ENCODE peak calls at places on chromosome 15, in nine cellular contexts. I, P, X, A, O, H, F, Z and Y are unnamed samples.

GRCh38 chr15:90074916-90075315 is 27.4 kb downstream of the IDH2 start:
- DNase-seq in I (no peak), P (no peak), X (no peak), A (no peak), O (no peak), H (no peak), F (no peak), Z (no peak), Y (no peak)

GRCh38 chr15:48940508-48940907 is 23.2 kb downstream of the SHC4 start:
- DNase-seq in I (no peak), P (no peak), X (no peak), A (no peak), O (no peak), H (no peak), F (no peak), Z (no peak), Y (peak)

GRCh38 chr15:72365844-72366243 is 10.0 kb downstream of the HEXA start:
- DNase-seq in I (peak), P (no peak), X (no peak), A (no peak), O (peak), H (no peak), F (no peak), Z (no peak), Y (no peak)

GRCh38 chr15:33201376-33202189 is 7.1 kb upstream of the FMN1 start:
- DNase-seq in I (peak), P (peak), X (peak), A (no peak), O (peak), H (no peak), F (peak), Z (peak), Y (peak)

GRCh38 chr15:83206971-83207621 is 527 bp downstream of the HDGFL3 start:
- DNase-seq in I (peak), P (peak), X (peak), A (peak), O (peak), H (peak), F (peak), Z (peak), Y (peak)

GRCh38 chr15:43625086-43625485 is 6.5 kb upstream of the STRC start:
- DNase-seq in I (no peak), P (no peak), X (no peak), A (no peak), O (no peak), H (no peak), F (no peak), Z (no peak), Y (no peak)

GRCh38 chr15:70974004-70974832 is 81.6 kb downstream of the LRRC49 start:
- DNase-seq in I (no peak), P (peak), X (no peak), A (no peak), O (no peak), H (no peak), F (no peak), Z (no peak), Y (peak)

GRCh38 chr15:31016446-31016915 is 25.1 kb upstream of the MTMR10 start:
- DNase-seq in I (no peak), P (peak), X (no peak), A (no peak), O (no peak), H (no peak), F (no peak), Z (no peak), Y (no peak)

DNA sequence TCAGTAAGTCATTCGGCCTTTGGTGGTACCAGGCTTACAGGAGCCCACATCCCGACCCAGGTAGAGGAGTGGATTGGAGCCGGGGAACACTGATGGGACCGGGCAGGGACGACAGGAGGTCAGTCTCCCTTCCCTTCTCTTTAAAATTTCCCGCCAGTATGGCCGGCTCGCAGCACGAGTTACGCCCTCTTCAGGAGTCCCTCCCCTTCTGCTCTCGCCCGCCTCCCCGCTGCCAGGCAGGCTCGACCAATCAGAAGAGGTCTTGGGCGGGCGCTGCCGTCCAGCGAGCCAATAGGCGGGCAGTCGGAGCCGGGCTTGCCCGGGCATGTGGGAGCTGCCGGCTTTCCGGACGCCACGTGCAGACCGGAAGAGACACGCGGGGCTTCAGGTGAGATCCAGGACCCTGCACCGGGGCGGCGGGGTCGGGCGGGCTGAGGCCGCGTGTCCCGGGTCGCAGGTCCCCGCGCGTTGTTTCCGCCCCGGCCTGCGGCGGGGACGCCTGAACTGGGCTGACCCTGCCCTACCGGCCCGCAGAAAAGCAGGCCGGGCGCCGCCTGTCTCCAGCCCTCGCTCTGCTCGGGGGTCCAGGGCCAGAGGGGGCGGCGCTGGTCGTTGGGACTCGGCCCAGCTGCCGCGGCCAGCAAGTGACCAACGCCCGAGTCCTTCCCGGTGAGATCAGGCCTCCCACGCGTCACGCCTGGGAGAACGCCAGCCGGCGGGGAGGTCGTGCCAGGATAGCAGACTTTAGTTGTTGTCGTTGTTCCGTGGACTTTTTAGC is at the start of gene AEN:
- DNase-seq in I (peak), P (peak), X (peak), A (peak), O (peak), H (peak), F (peak), Z (peak), Y (peak)
- TF ChIP-seq POLR2A in I (peak), P (peak), X (peak), A (peak), O (peak), H (no peak), F (no peak), Z (no peak), Y (peak)

GRCh38 chr15:66356359-66357236 is at the start of gene TIPIN:
- DNase-seq in I (peak), P (peak), X (peak), A (peak), O (peak), H (peak), F (peak), Z (peak), Y (peak)
- TF ChIP-seq POLR2A in I (peak), P (peak), X (peak), A (peak), O (peak), H (no peak), F (no peak), Z (no peak), Y (peak)

DNA sequence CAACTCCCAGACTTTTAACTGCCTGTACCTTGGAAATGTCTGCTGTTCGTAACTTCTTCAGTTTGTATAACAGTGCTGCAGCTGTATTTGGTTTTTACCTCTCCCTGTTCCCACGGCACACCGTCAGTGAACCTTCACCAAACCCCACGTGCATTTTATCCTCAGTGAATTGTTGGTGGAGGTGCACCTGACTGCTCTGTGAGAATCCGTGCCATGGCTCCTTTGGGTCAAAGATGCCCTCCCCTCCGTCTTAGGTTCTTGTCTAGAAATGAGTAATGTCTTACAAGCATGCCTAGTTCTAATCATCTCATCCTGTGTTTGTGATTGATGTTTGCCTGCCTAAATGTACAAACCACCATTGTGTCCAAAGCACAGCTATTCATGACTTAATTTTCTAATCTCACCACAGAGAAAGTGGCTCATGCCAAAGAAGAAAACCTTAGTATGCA is 28.2 kb downstream of the TPM1 start:
- DNase-seq in I (no peak), P (no peak), X (no peak), A (no peak), O (no peak), H (no peak), F (no peak), Z (no peak), Y (no peak)
- TF ChIP-seq POLR2A in I (peak), P (no peak), X (no peak), A (no peak), O (no peak), H (no peak), F (no peak), Z (no peak), Y (no peak)

DNA sequence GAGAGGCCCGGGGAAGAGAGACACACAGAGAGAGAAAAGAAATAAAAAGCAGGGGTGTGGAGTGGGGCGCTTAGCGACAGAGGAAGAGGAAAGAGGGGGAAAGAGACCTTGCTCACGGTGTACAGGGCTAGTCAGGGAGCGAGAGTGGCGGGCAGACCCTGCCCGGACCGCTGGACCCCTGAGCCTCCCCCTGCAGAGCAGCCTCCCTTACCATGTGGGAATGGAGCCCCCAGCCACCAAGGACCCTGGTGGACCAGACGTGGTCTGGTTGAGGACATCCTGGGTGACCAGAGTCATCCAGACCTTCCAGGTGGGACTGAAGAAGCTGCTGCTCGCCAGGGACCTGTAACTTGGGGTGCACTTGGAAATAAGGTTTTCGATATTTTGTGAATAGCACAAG is 129.6 kb downstream of the CHSY1 start:
- DNase-seq in I (no peak), P (no peak), X (no peak), A (no peak), O (no peak), H (no peak), F (peak), Z (no peak), Y (no peak)
- TF ChIP-seq POLR2A in I (no peak), P (no peak), X (no peak), A (no peak), O (no peak), H (no peak), F (no peak), Z (no peak), Y (no peak)

GRCh38 chr15:99443768-99444446 is 121.9 kb upstream of the MEF2A start:
- DNase-seq in I (no peak), P (no peak), X (no peak), A (peak), O (no peak), H (peak), F (no peak), Z (peak), Y (no peak)
- TF ChIP-seq POLR2A in I (no peak), P (no peak), X (no peak), A (no peak), O (no peak), H (no peak), F (no peak), Z (no peak), Y (no peak)

GRCh38 chr15:59689626-59690236 is 611 bp upstream of the BNIP2 start:
- DNase-seq in I (peak), P (peak), X (peak), A (peak), O (no peak), H (peak), F (peak), Z (peak), Y (peak)
- TF ChIP-seq POLR2A in I (peak), P (no peak), X (no peak), A (no peak), O (no peak), H (no peak), F (no peak), Z (peak), Y (peak)